ENCODE peak calls at places on chromosomes 5 and 9, in six cellular contexts. S is amniotic epithelial cell; F is activated T-helper 1 cell treated with anti-CD3 and anti-CD28 coated beads, Interleukin-2, amount 50 U/mL, for 16 hours; I is kidney; Y is left ventricle myocardium superior; D is stimulated activated naive CD8-positive, alpha-beta T cell treated with anti-CD3 and anti-CD28 coated beads, Interleukin-15, Interleukin-2, amounts not matched to agents 100 U/mL and 50 U/mL, for 24 hours. J is an unnamed sample.

GRCh38 chr5:122909470-122910100 is 64.2 kb downstream of the SNX24 start:
- DNase-seq in S (peak; percentile 50), F (no peak), I (no peak), Y (no peak), D (no peak), J (no peak)

GRCh38 chr5:107655836-107656235 is 14.9 kb downstream of the EFNA5 start:
- DNase-seq in S (no peak), F (no peak), I (no peak), Y (no peak), D (no peak), J (no peak)

GRCh38 chr5:167065784-167066183 is 1225.7 kb upstream of the WWC1 start:
- DNase-seq in S (no peak), F (no peak), I (no peak), Y (no peak), D (no peak), J (no peak)

GRCh38 chr5:164663223-164663989 is 1158.0 kb downstream of the MAT2B start:
- DNase-seq in S (peak; percentile 4), F (no peak), I (no peak), Y (no peak), D (no peak), J (no peak)

GRCh38 chr9:127905788-127906191 is 6.4 kb upstream of the ST6GALNAC6 start:
- DNase-seq in S (no peak), F (peak; percentile 54), I (peak; percentile 83), Y (no peak), D (peak; percentile 66), J (no peak)

GRCh38 chr9:129685220-129685932 is 19.9 kb downstream of the PRRX2 start:
- DNase-seq in S (no peak), F (no peak), I (no peak), Y (no peak), D (no peak), J (no peak)

GRCh38 chr5:16578474-16578883 is 38.3 kb downstream of the RETREG1 start:
- DNase-seq in S (no peak), F (no peak), I (no peak), Y (no peak), D (no peak), J (no peak)

GRCh38 chr5:66151030-66151429 is 6.9 kb downstream of the SREK1 start:
- DNase-seq in S (peak; percentile 22), F (no peak), I (no peak), Y (no peak), D (peak; percentile 18), J (no peak)

GRCh38 chr9:99445377-99445891 is 223.4 kb downstream of the SEC61B start:
- DNase-seq in S (peak; percentile 86), F (no peak), I (no peak), Y (peak; percentile 82), D (no peak), J (peak; percentile 85)

GRCh38 chr5:41871866-41872265 is 1.6 kb upstream of the OXCT1 start:
- DNase-seq in S (no peak), F (no peak), I (no peak), Y (no peak), D (no peak), J (no peak)

GRCh38 chr5:44001675-44002380 is 387.4 kb downstream of the FGF10 start:
- DNase-seq in S (no peak), F (no peak), I (no peak), Y (no peak), D (no peak), J (no peak)

GRCh38 chr5:93583525-93583798 is 440 bp downstream of the NR2F1 start:
- DNase-seq in S (no peak), F (no peak), I (no peak), Y (no peak), D (no peak), J (no peak)

GRCh38 chr9:112764344-112764743 is 13.8 kb downstream of the SNX30 start:
- DNase-seq in S (peak; percentile 91), F (no peak), I (no peak), Y (no peak), D (no peak), J (no peak)

GRCh38 chr5:125065114-125065513 is 318.7 kb upstream of the ZNF608 start:
- DNase-seq in S (no peak), F (no peak), I (no peak), Y (no peak), D (no peak), J (no peak)

GRCh38 chr5:107383414-107383813 is 287.3 kb downstream of the EFNA5 start:
- DNase-seq in S (peak; percentile 48), F (no peak), I (no peak), Y (no peak), D (no peak), J (no peak)

GRCh38 chr5:119400248-119400647 is 44.4 kb downstream of the TNFAIP8 start:
- DNase-seq in S (peak; percentile 66), F (no peak), I (no peak), Y (no peak), D (no peak), J (no peak)